ENCODE peak calls at places on chromosomes 2 and 18, in four cellular contexts. S, J, Y and O are unnamed samples.

GRCh38 chr2:62831729-62832128 is 126.2 kb downstream of the EHBP1 start:
- DNase-seq in S (no peak), J (no peak), Y (no peak), O (peak; percentile 36)

GRCh38 chr2:23361185-23361584 is 23.8 kb upstream of the KLHL29 start:
- DNase-seq in S (no peak), J (no peak), Y (no peak), O (no peak)

GRCh38 chr2:1887915-1888314 is 143.6 kb upstream of the PXDN start:
- DNase-seq in S (peak; percentile 29), J (peak; percentile 15), Y (no peak), O (no peak)

GRCh38 chr2:55864351-55865084 is 59.1 kb downstream of the EFEMP1 start:
- DNase-seq in S (no peak), J (no peak), Y (no peak), O (no peak)

GRCh38 chr18:24514439-24514838 is 54.0 kb downstream of the HRH4 start:
- DNase-seq in S (peak; percentile 52), J (peak; percentile 83), Y (no peak), O (peak; percentile 51)

GRCh38 chr2:231929961-231930600 is 3.9 kb upstream of the NPPC start:
- DNase-seq in S (peak; percentile 60), J (no peak), Y (no peak), O (peak; percentile 69)

GRCh38 chr2:178365116-178365515 is 85.9 kb downstream of the PRKRA start:
- DNase-seq in S (no peak), J (no peak), Y (no peak), O (no peak)

GRCh38 chr18:9263264-9263663 is 71.3 kb upstream of the TWSG1 start:
- DNase-seq in S (no peak), J (no peak), Y (no peak), O (no peak)

GRCh38 chr18:3486514-3486913 is 36.5 kb downstream of the TGIF1 start:
- DNase-seq in S (no peak), J (no peak), Y (no peak), O (no peak)

GRCh38 chr2:236637691-236638569 is 68.3 kb downstream of the ACKR3 start:
- DNase-seq in S (no peak), J (peak; percentile 1), Y (no peak), O (no peak)

GRCh38 chr2:102488063-102488462 is 15.0 kb downstream of the SLC9A4 start:
- DNase-seq in S (no peak), J (peak; percentile 21), Y (no peak), O (no peak)

GRCh38 chr2:62208758-62209114 is 12.8 kb downstream of the B3GNT2 start:
- DNase-seq in S (no peak), J (no peak), Y (no peak), O (no peak)

GRCh38 chr18:40326987-40327386 is 1628.0 kb upstream of the PIK3C3 start:
- DNase-seq in S (peak; percentile 49), J (no peak), Y (no peak), O (no peak)

GRCh38 chr2:179226203-179226960 is 38.2 kb downstream of the SESTD1 start:
- DNase-seq in S (no peak), J (no peak), Y (no peak), O (no peak)

GRCh38 chr2:231386446-231386845 is 9.1 kb upstream of the B3GNT7 start:
- DNase-seq in S (no peak), J (peak; percentile 81), Y (no peak), O (no peak)

GRCh38 chr2:210198326-210198725 is 26.9 kb downstream of the ACADL start:
- DNase-seq in S (no peak), J (peak; percentile 35), Y (no peak), O (no peak)

GRCh38 chr2:9356336-9356735 is 67.0 kb downstream of the ITGB1BP1 start:
- DNase-seq in S (peak; percentile 44), J (no peak), Y (no peak), O (no peak)

DNA sequence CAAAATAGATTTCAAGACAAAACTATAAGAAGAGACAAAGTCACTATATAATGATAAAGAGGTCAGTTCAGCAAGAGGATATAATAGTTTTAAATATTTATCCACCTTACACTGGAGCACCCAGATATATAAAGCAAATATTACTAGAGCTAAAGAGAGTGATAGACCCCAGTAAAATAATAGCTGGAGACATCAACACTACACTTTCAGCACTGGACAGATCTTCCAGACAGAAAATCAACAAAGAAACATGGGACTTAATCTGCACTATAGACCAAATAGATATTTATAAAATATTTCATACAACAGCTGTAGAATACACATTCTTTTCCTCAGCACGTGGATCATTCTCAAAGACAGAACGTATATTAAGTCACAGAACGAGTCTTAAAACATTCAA is 86.6 kb downstream of the ATP8B1 start:
- DNase-seq in S (no peak), J (no peak), Y (no peak), O (no peak)
- TF ChIP-seq CTCF in S (no peak), J (no peak), Y (no peak), O (no peak)

GRCh38 chr2:71494091-71494490 is 40.7 kb downstream of the DYSF start:
- DNase-seq in S (no peak), J (no peak), Y (no peak), O (no peak)

GRCh38 chr2:71494523-71495155 is 41.3 kb downstream of the DYSF start:
- DNase-seq in S (no peak), J (no peak), Y (no peak), O (no peak)

GRCh38 chr2:71498261-71498701 is 44.9 kb downstream of the DYSF start:
- DNase-seq in S (no peak), J (peak; percentile 98), Y (no peak), O (no peak)

GRCh38 chr2:71499691-71500090 is 46.3 kb downstream of the DYSF start:
- DNase-seq in S (no peak), J (no peak), Y (no peak), O (no peak)

DNA sequence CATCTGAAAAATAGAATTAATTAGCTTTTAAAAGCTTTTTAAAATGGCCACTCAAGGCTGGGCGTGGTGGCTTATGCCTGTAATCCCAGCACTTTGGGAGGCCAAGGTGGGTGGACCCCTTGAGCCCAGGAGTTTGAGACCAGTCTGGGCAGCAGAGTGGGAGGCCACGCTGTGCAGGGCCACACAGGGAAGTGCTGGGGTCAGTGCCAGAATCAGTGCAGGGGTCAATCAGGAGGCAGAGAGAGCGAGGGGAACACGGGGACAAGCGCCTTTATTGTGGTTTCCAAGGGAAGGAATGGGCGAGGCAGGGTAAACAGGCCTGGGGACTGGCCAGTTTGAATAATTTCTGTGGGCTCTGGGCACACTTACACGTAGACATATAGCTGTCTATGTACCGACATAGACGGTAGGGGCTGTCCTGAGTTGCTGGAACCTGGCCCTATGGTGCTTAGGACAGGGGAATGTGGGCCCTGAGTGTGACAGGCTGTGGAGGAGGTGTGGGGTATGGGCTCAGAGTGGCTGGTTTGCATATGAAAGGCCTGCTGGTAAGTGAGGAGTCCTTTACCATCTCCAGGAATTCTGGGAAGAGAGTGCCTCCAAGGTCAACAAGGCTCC is 42.9 kb downstream of the DYSF start:
- DNase-seq in S (no peak), J (no peak), Y (no peak), O (no peak)
- TF ChIP-seq CTCF in S (no peak), J (no peak), Y (no peak), O (no peak)

GRCh38 chr2:220076734-220077133 is 449.3 kb downstream of the SLC4A3 start:
- DNase-seq in S (peak; percentile 75), J (peak; percentile 60), Y (no peak), O (no peak)
- TF ChIP-seq CTCF in S (peak; percentile 57), J (peak; percentile 49), Y (no peak), O (no peak)

GRCh38 chr2:111900859-111901258 is 2.5 kb downstream of the MERTK start:
- DNase-seq in S (peak; percentile 51), J (peak; percentile 49), Y (no peak), O (no peak)
- TF ChIP-seq CTCF in S (peak; percentile 52), J (peak; percentile 41), Y (peak; percentile 42), O (no peak)

GRCh38 chr2:36570416-36570815 is 27.6 kb downstream of the FEZ2 start:
- DNase-seq in S (no peak), J (peak; percentile 59), Y (no peak), O (no peak)

GRCh38 chr2:36574560-36574959 is 23.4 kb downstream of the FEZ2 start:
- DNase-seq in S (no peak), J (no peak), Y (no peak), O (no peak)

GRCh38 chr2:36573165-36573564 is 24.8 kb downstream of the FEZ2 start:
- DNase-seq in S (no peak), J (no peak), Y (no peak), O (no peak)

GRCh38 chr2:36572054-36572751 is 25.8 kb downstream of the FEZ2 start:
- DNase-seq in S (peak; percentile 13), J (no peak), Y (no peak), O (no peak)

DNA sequence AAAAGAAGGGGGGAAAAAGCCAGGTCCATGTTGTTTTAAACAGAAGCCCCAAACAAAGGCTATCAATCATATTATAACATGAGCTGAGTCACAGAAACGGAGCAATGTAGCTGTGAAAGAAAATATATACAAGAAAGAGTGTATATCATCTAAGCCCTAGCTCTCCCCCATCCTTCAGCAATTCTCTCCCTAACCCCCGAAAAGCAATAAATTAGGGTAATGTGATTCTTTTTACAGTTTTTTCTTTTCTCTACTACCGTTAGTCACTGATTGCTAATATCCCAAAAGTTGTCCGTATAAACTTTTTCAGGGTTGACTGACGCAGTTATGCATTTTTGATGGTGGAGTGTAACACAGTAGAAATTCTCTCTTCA is 25.2 kb downstream of the FEZ2 start:
- DNase-seq in S (no peak), J (no peak), Y (no peak), O (no peak)
- TF ChIP-seq CTCF in S (no peak), J (no peak), Y (no peak), O (no peak)

DNA sequence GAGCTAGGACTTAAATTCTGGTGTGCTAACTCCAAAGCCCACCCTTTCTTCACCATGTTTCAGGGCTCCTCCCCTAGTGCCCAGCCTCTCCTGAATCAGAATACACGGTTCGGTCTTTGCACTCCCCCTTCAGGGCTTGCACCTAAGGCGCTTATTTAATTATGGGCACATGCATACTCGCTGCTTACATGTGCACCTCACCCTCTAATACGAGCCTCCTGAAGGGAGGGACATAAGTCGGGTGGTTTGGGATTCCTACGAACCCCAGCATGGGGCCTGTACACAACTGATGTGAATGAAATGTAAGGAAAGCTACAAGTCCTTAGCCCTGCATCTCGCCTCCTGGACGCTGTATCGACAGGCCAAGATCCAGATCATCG is 435 bp downstream of the IFT172 start:
- DNase-seq in S (peak; percentile 54), J (no peak), Y (no peak), O (no peak)
- TF ChIP-seq CTCF in S (no peak), J (no peak), Y (no peak), O (no peak)

GRCh38 chr2:166197446-166197845 is 69.6 kb upstream of the SCN1A start:
- DNase-seq in S (no peak), J (peak; percentile 51), Y (no peak), O (no peak)

DNA sequence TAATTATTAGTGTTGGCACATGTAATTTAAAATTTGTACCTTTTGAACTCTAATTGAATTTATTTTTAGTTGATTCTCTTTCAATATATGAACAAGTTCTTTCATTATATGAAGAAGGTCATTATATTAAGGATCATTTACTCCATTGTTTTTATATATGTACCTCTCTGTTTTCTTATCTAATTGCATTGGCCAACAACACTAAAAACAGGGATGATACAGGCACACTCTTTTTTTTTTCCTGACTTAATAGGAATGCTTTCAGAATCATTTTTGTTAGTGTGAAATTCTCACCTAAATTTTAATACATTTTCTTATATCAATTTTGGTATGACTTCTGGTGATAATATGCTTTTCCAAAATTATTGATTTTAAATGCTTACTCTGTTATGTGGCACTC is 75.0 kb upstream of the SCN1A start:
- DNase-seq in S (no peak), J (no peak), Y (no peak), O (no peak)
- TF ChIP-seq CTCF in S (no peak), J (no peak), Y (no peak), O (no peak)